ENCODE peak calls at places on chromosomes 12 and 14, in four cellular contexts. N, H, Q and W are unnamed samples.

GRCh38 chr12:19962192-19962591 is 406.1 kb upstream of the PDE3A start:
- DNase-seq in H (no peak), N (no peak), Q (no peak), W (no peak)

GRCh38 chr14:101939771-101940170 is 24.6 kb upstream of the DYNC1H1 start:
- DNase-seq in Q (no peak), N (no peak), H (no peak), W (no peak)

GRCh38 chr14:63045612-63046320 is 508 bp upstream of the KCNH5 start:
- DNase-seq in H (no peak), Q (peak), N (no peak), W (no peak)

GRCh38 chr14:67391266-67391665 is 20.7 kb downstream of the PLEK2 start:
- DNase-seq in Q (no peak), N (no peak), H (no peak), W (no peak)

GRCh38 chr12:50647479-50647878 is 116.4 kb upstream of the ATF1 start:
- DNase-seq in H (no peak), Q (no peak), N (no peak), W (no peak)

GRCh38 chr12:45220366-45220931 is 4.6 kb downstream of the ANO6 start:
- DNase-seq in H (no peak), Q (no peak), N (no peak), W (no peak)

GRCh38 chr14:60008042-60008441 is 83.7 kb upstream of the PCNX4 start:
- DNase-seq in Q (no peak), N (no peak), H (no peak), W (no peak)

GRCh38 chr12:1592444-1593231 is 1.7 kb downstream of the FBXL14 start:
- DNase-seq in H (no peak), Q (no peak), N (peak), W (peak)

GRCh38 chr12:70798016-70798768 is 122.3 kb downstream of the PTPRR start:
- DNase-seq in H (no peak), N (no peak), Q (no peak), W (no peak)

GRCh38 chr12:110073049-110073831 is 24.9 kb upstream of the C12orf76 start:
- DNase-seq in N (peak), Q (no peak), H (peak), W (no peak)

GRCh38 chr12:120367252-120367923 is 1.6 kb downstream of the MSI1 start:
- DNase-seq in H (no peak), Q (no peak), N (no peak), W (no peak)

GRCh38 chr14:50354527-50354926 is 42.2 kb downstream of the CDKL1 start:
- DNase-seq in Q (no peak), N (no peak), H (no peak), W (no peak)

GRCh38 chr12:68189766-68190700 is 30.5 kb upstream of the IFNG start:
- DNase-seq in N (no peak), H (no peak), Q (peak), W (no peak)

GRCh38 chr12:110917467-110917866 is 2.9 kb downstream of the MYL2 start:
- DNase-seq in H (peak), N (no peak), Q (peak), W (no peak)

GRCh38 chr12:91616401-91616800 is 433.8 kb upstream of the DCN start:
- DNase-seq in Q (no peak), H (no peak), N (no peak), W (no peak)

GRCh38 chr12:120581998-120582397 is 796 bp upstream of the POP5 start:
- DNase-seq in Q (no peak), H (peak), N (no peak), W (no peak)

GRCh38 chr14:77904218-77904617 is 104.3 kb downstream of the ADCK1 start:
- DNase-seq in Q (no peak), H (no peak), N (no peak), W (no peak)

GRCh38 chr12:115528466-115528865 is 749.0 kb downstream of the MED13L start:
- DNase-seq in N (no peak), H (no peak), Q (no peak), W (no peak)

GRCh38 chr12:109827566-109828550 is 5.3 kb downstream of the TRPV4 start:
- DNase-seq in N (no peak), Q (no peak), H (peak), W (no peak)

GRCh38 chr12:21330682-21331253 is 3.9 kb downstream of the SLCO1A2 start:
- DNase-seq in Q (no peak), H (no peak), N (no peak), W (no peak)

GRCh38 chr14:39015360-39015961 is 87.6 kb downstream of the SEC23A start:
- DNase-seq in N (no peak), H (peak), Q (peak), W (no peak)

GRCh38 chr12:54984602-54985376 is at the start of gene TESPA1:
- DNase-seq in H (no peak), N (peak), Q (peak), W (peak)

GRCh38 chr12:18782827-18783226 is 44.9 kb downstream of the CAPZA3 start:
- DNase-seq in H (no peak), N (no peak), Q (no peak), W (no peak)